ENCODE peak calls at places on chromosomes 2 and 18, in ten cellular contexts. E is fibroblast of lung; X is spleen; O is naive thymus-derived CD4-positive, alpha-beta T cell; Y is thoracic aorta; M is CD8-positive, alpha-beta memory T cell; G is prostate gland; H is stomach; K is CD8-positive, alpha-beta T cell; J is endodermal cell. I is an unnamed sample. For H3K9me3, the result is how much of the 10 kb centered on the place peaks cover.

GRCh38 chr2:142180820-142181533 is 50.2 kb upstream of the LRP1B start:
- DNase-seq in M (no peak), E (peak), K (no peak), O (no peak), H (no peak), J (peak), X (peak), Y (no peak), G (no peak), I (no peak)

GRCh38 chr2:43084699-43085091 is 141.7 kb downstream of the ZFP36L2 start:
- DNase-seq in G (peak), E (peak), Y (no peak), X (no peak), H (peak), M (no peak), J (no peak), O (no peak), K (no peak), I (no peak)

GRCh38 chr18:62436636-62437519 is 85.9 kb upstream of the ZCCHC2 start:
- DNase-seq in Y (peak), H (peak), M (no peak), G (peak), X (peak), J (no peak), K (no peak), E (peak), O (no peak), I (no peak)

GRCh38 chr18:9861933-9862332 is 23.8 kb upstream of the TXNDC2 start:
- DNase-seq in G (no peak), H (no peak), X (no peak), O (no peak), M (no peak), E (no peak), K (no peak), J (no peak), Y (no peak), I (no peak)

GRCh38 chr18:24427484-24427883 is 1.0 kb downstream of the IMPACT start:
- DNase-seq in J (peak), O (no peak), H (no peak), Y (no peak), M (no peak), K (no peak), X (no peak), E (peak), G (no peak), I (no peak)

GRCh38 chr18:7870855-7871254 is 303.7 kb downstream of the PTPRM start:
- DNase-seq in J (no peak), O (no peak), M (no peak), H (no peak), X (no peak), E (peak), G (no peak), K (no peak), Y (no peak), I (no peak)

GRCh38 chr18:69790649-69791048 is 157.0 kb downstream of the CD226 start:
- DNase-seq in X (no peak), O (no peak), M (no peak), Y (no peak), G (no peak), J (no peak), E (no peak), H (no peak), K (no peak), I (no peak)

GRCh38 chr18:9951022-9951859 is 37.4 kb downstream of the VAPA start:
- DNase-seq in X (no peak), G (no peak), M (no peak), J (peak), Y (no peak), E (peak), K (no peak), H (no peak), O (no peak), I (no peak)

GRCh38 chr2:47429795-47430194 is 26.8 kb downstream of the MSH2 start:
- DNase-seq in M (no peak), O (no peak), G (peak), J (no peak), Y (no peak), H (no peak), K (no peak), X (no peak), E (peak), I (no peak)

GRCh38 chr2:42906115-42906556 is 113.8 kb upstream of the HAAO start:
- DNase-seq in H (no peak), M (no peak), O (no peak), G (no peak), E (no peak), X (no peak), J (no peak), Y (no peak), K (no peak), I (no peak)

GRCh38 chr2:106107509-106108131 is 86.5 kb downstream of the UXS1 start:
- DNase-seq in G (no peak), H (no peak), E (no peak), K (no peak), J (no peak), X (no peak), O (no peak), M (peak), Y (no peak), I (no peak)

GRCh38 chr2:96319396-96319795 is 5.7 kb upstream of the ITPRIPL1 start:
- DNase-seq in M (no peak), E (no peak), O (no peak), G (no peak), X (no peak), K (no peak), Y (no peak), J (no peak), H (no peak), I (no peak)

GRCh38 chr2:238866656-238867277 is 18.9 kb downstream of the TWIST2 start:
- DNase-seq in X (peak), O (no peak), K (no peak), H (no peak), M (no peak), J (peak), G (no peak), Y (no peak), E (no peak), I (no peak)

GRCh38 chr2:710867-711266 is 33.7 kb upstream of the TMEM18 start:
- DNase-seq in K (no peak), E (no peak), G (no peak), M (no peak), J (no peak), Y (no peak), O (no peak), H (no peak), X (no peak), I (no peak)

GRCh38 chr18:44601447-44601846 is 79.2 kb upstream of the SETBP1 start:
- DNase-seq in E (peak), G (no peak), O (no peak), M (no peak), J (no peak), H (no peak), Y (no peak), K (no peak), X (no peak), I (no peak)

GRCh38 chr2:76316691-76317090 is 606.0 kb upstream of the GCFC2 start:
- DNase-seq in H (no peak), K (no peak), E (no peak), M (no peak), O (no peak), G (no peak), J (no peak), Y (no peak), X (no peak), I (no peak)

GRCh38 chr2:5720426-5720825 is 28.2 kb downstream of the SOX11 start:
- DNase-seq in K (no peak), E (peak), Y (no peak), H (no peak), J (no peak), M (no peak), O (no peak), X (no peak), G (no peak), I (no peak)

GRCh38 chr2:174158003-174158402 is 90.3 kb downstream of the OLA1 start:
- DNase-seq in K (peak), M (no peak), E (peak), Y (no peak), J (peak), H (no peak), X (no peak), O (no peak), G (no peak), I (no peak)

GRCh38 chr18:74171910-74172606 is 23.7 kb downstream of the TIMM21 start:
- DNase-seq in K (no peak), J (no peak), H (no peak), M (no peak), E (peak), O (no peak), G (no peak), Y (no peak), X (no peak), I (no peak)

GRCh38 chr2:230054079-230054478 is 14.6 kb downstream of the SLC16A14 start:
- DNase-seq in X (no peak), G (no peak), O (no peak), K (no peak), Y (no peak), H (no peak), M (no peak), E (peak), J (no peak), I (no peak)

GRCh38 chr2:122389694-122390093 is 634.2 kb downstream of the TSN start:
- DNase-seq in H (no peak), K (no peak), M (no peak), E (no peak), J (no peak), X (no peak), Y (no peak), G (no peak), O (no peak), I (no peak)

GRCh38 chr2:53170463-53170862 is 597.1 kb upstream of the CHAC2 start:
- DNase-seq in X (no peak), M (no peak), Y (no peak), K (no peak), J (no peak), E (peak), G (no peak), O (no peak), H (no peak), I (no peak)

GRCh38 chr2:241632478-241633325 is 4.3 kb downstream of the THAP4 start:
- DNase-seq in G (no peak), J (no peak), X (no peak), Y (no peak), K (no peak), E (no peak), O (no peak), H (no peak), M (no peak), I (no peak)

GRCh38 chr2:28209312-28209711 is 183.3 kb upstream of the FOSL2 start:
- DNase-seq in M (no peak), Y (no peak), K (no peak), J (no peak), E (no peak), H (no peak), X (no peak), O (no peak), G (no peak), I (no peak)

GRCh38 chr2:234001380-234001993 is 49.0 kb upstream of the SPP2 start:
- DNase-seq in M (no peak), E (no peak), G (no peak), J (no peak), K (no peak), Y (no peak), O (no peak), H (no peak), X (no peak), I (no peak)

GRCh38 chr2:11802782-11803191 is 56.4 kb downstream of the LPIN1 start:
- DNase-seq in J (peak), X (no peak), E (peak), M (no peak), G (no peak), O (no peak), K (no peak), H (no peak), Y (no peak), I (no peak)

GRCh38 chr18:15005313-15006130 is 257.6 kb downstream of the ANKRD30B start:
- DNase-seq in O (no peak), J (no peak), Y (no peak), H (no peak), M (no peak), E (no peak), G (no peak), X (no peak), K (no peak), I (no peak)

GRCh38 chr18:27964811-27965210 is 212.1 kb downstream of the CDH2 start:
- DNase-seq in H (no peak), E (no peak), K (no peak), M (no peak), J (no peak), Y (no peak), O (no peak), X (no peak), G (no peak), I (no peak)

GRCh38 chr2:38371235-38371634 is 5.8 kb downstream of the ATL2 start:
- DNase-seq in O (no peak), G (no peak), Y (no peak), K (no peak), H (no peak), J (no peak), E (no peak), X (no peak), M (no peak), I (no peak)

GRCh38 chr2:32369222-32369621 is 12.4 kb downstream of the BIRC6 start:
- DNase-seq in O (no peak), M (no peak), H (no peak), E (no peak), X (no peak), K (no peak), G (no peak), J (no peak), Y (no peak), I (no peak)

GRCh38 chr2:38215993-38216392 is 140.0 kb upstream of the CYP1B1 start:
- DNase-seq in X (no peak), M (no peak), O (no peak), J (no peak), E (peak), Y (no peak), K (no peak), H (no peak), G (no peak), I (no peak)

GRCh38 chr18:55382277-55382805 is 205.7 kb downstream of the TCF4 start:
- DNase-seq in O (no peak), M (no peak), X (no peak), Y (no peak), J (no peak), G (no peak), E (no peak), K (no peak), H (no peak), I (no peak)

GRCh38 chr18:63844254-63844653 is 43.3 kb upstream of the SERPINB2 start:
- DNase-seq in K (no peak), Y (no peak), J (no peak), M (no peak), G (no peak), H (no peak), E (peak), X (no peak), O (no peak), I (no peak)

GRCh38 chr2:140600116-140600515 is 1530.7 kb downstream of the LRP1B start:
- DNase-seq in Y (no peak), X (no peak), O (no peak), K (no peak), E (peak), M (no peak), J (no peak), H (no peak), G (no peak), I (no peak)

GRCh38 chr18:12883003-12883683 is 894 bp downstream of the PTPN2 start:
- DNase-seq in J (no peak), Y (no peak), E (no peak), M (peak), G (no peak), K (no peak), H (peak), X (no peak), O (no peak), I (no peak)

GRCh38 chr2:75587954-75588587 is 27.3 kb upstream of the EVA1A start:
- DNase-seq in H (no peak), Y (no peak), X (no peak), E (peak), G (no peak), M (no peak), O (no peak), J (no peak), K (no peak), I (no peak)

GRCh38 chr2:2892378-2892777 is 485.2 kb downstream of the EIPR1 start:
- DNase-seq in M (no peak), O (no peak), J (peak), G (no peak), Y (no peak), H (no peak), X (no peak), K (no peak), E (no peak), I (no peak)
- H3K9me3 ChIP-seq in M (under half), O (under half), J (under half), G (under half), Y (under half), H (under half), X (under half), K (under half), E (under half), I (under half)

DNA sequence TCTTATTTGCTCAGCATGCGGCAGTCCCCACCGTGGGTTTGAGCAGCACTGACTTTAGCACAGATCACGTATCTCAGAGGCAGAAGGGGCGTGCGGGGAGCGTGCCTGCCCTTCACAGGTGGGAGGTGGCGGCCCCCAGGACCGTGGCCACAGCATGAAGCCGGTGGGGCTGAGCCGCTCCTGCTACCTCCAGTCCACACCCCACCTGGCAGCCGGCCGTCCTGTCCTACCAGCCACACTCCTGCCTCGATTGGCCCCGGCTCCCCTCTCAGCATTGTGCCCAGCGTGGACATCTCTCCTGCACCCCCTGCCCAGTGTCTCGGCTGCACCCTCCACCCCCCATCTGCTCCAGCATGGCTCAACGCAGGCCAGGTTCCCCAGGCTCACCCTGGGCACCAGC is 73.6 kb downstream of the NFATC1 start:
- DNase-seq in Y (no peak), H (no peak), G (no peak), M (no peak), X (no peak), K (no peak), E (no peak), O (no peak), J (no peak), I (no peak)
- H3K9me3 ChIP-seq in Y (under half), H (under half), G (under half), M (under half), X (under half), K (under half), E (under half), O (under half), J (under half), I (under half)

GRCh38 chr2:180966378-180966777 is 14.0 kb upstream of the UBE2E3 start:
- DNase-seq in O (no peak), E (no peak), M (no peak), K (no peak), H (no peak), X (no peak), G (no peak), J (no peak), Y (no peak), I (no peak)
- H3K9me3 ChIP-seq in O (under half), E (under half), M (under half), K (under half), H (under half), X (under half), G (under half), J (under half), Y (under half), I (under half)

GRCh38 chr18:79899609-79900435 is 51.6 kb downstream of the SLC66A2 start:
- DNase-seq in E (no peak), X (no peak), O (no peak), G (no peak), H (no peak), M (peak), Y (no peak), K (no peak), J (peak), I (no peak)

GRCh38 chr18:79902075-79902474 is 49.4 kb downstream of the SLC66A2 start:
- DNase-seq in E (no peak), Y (no peak), G (no peak), K (no peak), M (no peak), H (no peak), J (no peak), O (no peak), X (peak), I (no peak)

GRCh38 chr18:79901665-79902064 is 49.8 kb downstream of the SLC66A2 start:
- DNase-seq in M (peak), H (no peak), E (no peak), K (no peak), Y (no peak), O (no peak), X (peak), J (no peak), G (no peak), I (no peak)

GRCh38 chr18:79902640-79903039 is 48.8 kb downstream of the SLC66A2 start:
- DNase-seq in K (no peak), G (no peak), M (no peak), J (no peak), Y (no peak), H (no peak), O (no peak), X (peak), E (no peak), I (no peak)

DNA sequence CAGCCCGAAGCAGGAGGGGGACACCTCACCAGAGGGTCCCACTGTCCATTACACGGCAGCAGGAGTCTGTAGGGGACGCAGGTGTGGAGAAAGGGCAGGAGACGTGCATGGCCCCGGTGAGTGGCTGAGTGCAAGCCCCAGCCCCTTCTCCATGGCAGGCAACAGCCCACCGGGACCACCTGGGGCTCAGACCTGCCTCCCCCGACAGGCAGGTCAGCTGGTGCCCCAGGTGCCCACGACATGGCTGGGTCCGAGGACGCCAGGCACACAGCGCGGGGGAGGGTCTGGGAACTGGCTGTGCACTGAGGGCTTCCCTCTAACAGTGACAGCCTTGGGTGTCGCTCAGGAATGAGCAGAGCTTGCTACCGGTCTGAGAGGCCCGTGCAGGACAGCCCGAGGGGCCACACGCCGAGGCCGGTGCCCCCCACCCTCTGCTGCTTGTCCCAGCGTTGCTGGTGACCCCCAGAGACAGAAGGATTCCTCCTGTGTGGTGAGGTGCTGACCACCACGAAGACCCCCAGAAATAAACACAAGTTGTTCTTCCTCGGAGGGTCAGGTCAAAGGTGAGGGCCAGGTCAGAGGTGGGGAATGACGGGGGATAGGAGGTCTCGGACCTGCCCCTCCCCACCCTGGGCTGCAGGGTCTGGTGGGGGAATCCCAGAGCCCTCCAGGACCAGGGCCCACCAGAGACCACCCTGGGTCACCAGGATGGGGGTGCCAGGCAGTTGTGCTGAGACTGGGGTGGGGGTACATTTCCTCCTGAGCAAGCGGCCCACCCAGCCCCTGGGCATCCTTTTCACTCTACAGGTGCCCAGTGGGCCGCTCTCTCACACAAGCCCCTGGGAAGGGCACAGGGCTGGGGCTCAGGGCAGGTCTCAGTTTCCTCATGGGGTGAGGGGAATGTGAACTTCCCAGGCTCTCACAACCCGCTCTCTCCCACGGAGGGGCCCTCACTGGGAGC is 50.6 kb downstream of the SLC66A2 start:
- DNase-seq in M (peak), X (peak), G (no peak), H (no peak), E (no peak), Y (no peak), J (peak), O (no peak), K (no peak), I (no peak)
- H3K9me3 ChIP-seq in M (under half), X (under half), G (under half), H (under half), E (under half), Y (under half), J (under half), O (under half), K (under half), I (under half)

GRCh38 chr2:177427316-177427715 is 34.7 kb downstream of the AGPS start:
- DNase-seq in H (no peak), E (no peak), M (no peak), O (no peak), K (no peak), G (no peak), Y (no peak), X (no peak), J (no peak), I (no peak)
- H3K9me3 ChIP-seq in H (under half), E (under half), M (under half), O (under half), K (under half), G (under half), Y (under half), X (under half), J (half or more), I (under half)

GRCh38 chr2:88683160-88684021 is 8.1 kb upstream of the RPIA start:
- DNase-seq in Y (no peak), X (no peak), J (no peak), M (no peak), E (no peak), H (no peak), G (no peak), K (no peak), O (no peak), I (no peak)
- H3K9me3 ChIP-seq in Y (under half), X (under half), J (half or more), M (under half), E (under half), H (under half), G (under half), K (under half), O (under half), I (under half)

GRCh38 chr2:204794624-204795023 is 249.3 kb downstream of the PARD3B start:
- DNase-seq in E (peak), J (no peak), K (no peak), Y (no peak), X (no peak), M (no peak), G (no peak), O (no peak), H (no peak), I (no peak)

GRCh38 chr2:204795156-204795555 is 249.9 kb downstream of the PARD3B start:
- DNase-seq in E (peak), H (no peak), G (no peak), K (no peak), M (no peak), O (no peak), X (no peak), Y (no peak), J (no peak), I (no peak)

GRCh38 chr2:204791230-204791629 is 246.0 kb downstream of the PARD3B start:
- DNase-seq in M (no peak), J (no peak), O (no peak), G (no peak), E (no peak), H (no peak), K (no peak), Y (no peak), X (no peak), I (no peak)

GRCh38 chr2:204796581-204796980 is 251.3 kb downstream of the PARD3B start:
- DNase-seq in H (no peak), Y (no peak), G (no peak), X (no peak), O (no peak), E (no peak), M (no peak), K (no peak), J (no peak), I (no peak)
- H3K9me3 ChIP-seq in H (under half), Y (under half), G (under half), X (under half), O (under half), E (under half), M (under half), K (under half), J (under half), I (under half)